ENCODE peak calls at places on chromosome 1, in nine cellular contexts. One of them, this sample, is unnamed.

GRCh38 chr1:161739865-161740566 is 9.6 kb upstream of the DUSP12 start:
- DNase-seq in lower lobe of right lung: peak
- DNase-seq in HT-29: no peak
- DNase-seq in caudate nucleus: peak
- DNase-seq in NCI-H460: no peak
- DNase-seq in NCI-H1417 treated with DMSO at 0.1 percent for 48 hours: no peak
- DNase-seq in activated naive CD4-positive, alpha-beta T cell treated with anti-CD3 and anti-CD28 coated beads, Interleukin-2, amount 10 ng/mL, durations not matched to agents 7 days and 5 days: no peak
- DNase-seq in memory B cell: peak
- DNase-seq in activated CD4-positive, CD25-positive, alpha-beta regulatory T cell treated with anti-CD3 and anti-CD28 coated beads, Interleukin-2, amount 50 U/mL, for 16 hours: no peak
- DNase-seq in this sample: no peak

GRCh38 chr1:42221952-42222606 is 57.5 kb upstream of the GUCA2A start:
- DNase-seq in lower lobe of right lung: no peak
- DNase-seq in NCI-H1417 treated with DMSO at 0.1 percent for 48 hours: no peak
- DNase-seq in NCI-H460: no peak
- DNase-seq in caudate nucleus: no peak
- DNase-seq in activated CD4-positive, CD25-positive, alpha-beta regulatory T cell treated with anti-CD3 and anti-CD28 coated beads, Interleukin-2, amount 50 U/mL, for 16 hours: no peak
- DNase-seq in activated naive CD4-positive, alpha-beta T cell treated with anti-CD3 and anti-CD28 coated beads, Interleukin-2, amount 10 ng/mL, durations not matched to agents 7 days and 5 days: no peak
- DNase-seq in memory B cell: no peak
- DNase-seq in HT-29: no peak
- DNase-seq in this sample: no peak

GRCh38 chr1:24514946-24515345 is 12.3 kb downstream of the RCAN3 start:
- DNase-seq in activated naive CD4-positive, alpha-beta T cell treated with anti-CD3 and anti-CD28 coated beads, Interleukin-2, amount 10 ng/mL, durations not matched to agents 7 days and 5 days: no peak
- DNase-seq in caudate nucleus: no peak
- DNase-seq in memory B cell: no peak
- DNase-seq in NCI-H460: no peak
- DNase-seq in NCI-H1417 treated with DMSO at 0.1 percent for 48 hours: no peak
- DNase-seq in HT-29: no peak
- DNase-seq in lower lobe of right lung: no peak
- DNase-seq in activated CD4-positive, CD25-positive, alpha-beta regulatory T cell treated with anti-CD3 and anti-CD28 coated beads, Interleukin-2, amount 50 U/mL, for 16 hours: no peak
- DNase-seq in this sample: no peak

GRCh38 chr1:2607681-2608041 is 21.1 kb downstream of the PRXL2B start:
- DNase-seq in activated CD4-positive, CD25-positive, alpha-beta regulatory T cell treated with anti-CD3 and anti-CD28 coated beads, Interleukin-2, amount 50 U/mL, for 16 hours: no peak
- DNase-seq in caudate nucleus: no peak
- DNase-seq in activated naive CD4-positive, alpha-beta T cell treated with anti-CD3 and anti-CD28 coated beads, Interleukin-2, amount 10 ng/mL, durations not matched to agents 7 days and 5 days: no peak
- DNase-seq in NCI-H1417 treated with DMSO at 0.1 percent for 48 hours: no peak
- DNase-seq in NCI-H460: no peak
- DNase-seq in HT-29: no peak
- DNase-seq in memory B cell: no peak
- DNase-seq in lower lobe of right lung: peak
- DNase-seq in this sample: no peak

GRCh38 chr1:230758705-230759354 is 11.6 kb downstream of the CAPN9 start:
- DNase-seq in NCI-H460: no peak
- DNase-seq in HT-29: no peak
- DNase-seq in caudate nucleus: no peak
- DNase-seq in NCI-H1417 treated with DMSO at 0.1 percent for 48 hours: no peak
- DNase-seq in activated naive CD4-positive, alpha-beta T cell treated with anti-CD3 and anti-CD28 coated beads, Interleukin-2, amount 10 ng/mL, durations not matched to agents 7 days and 5 days: no peak
- DNase-seq in memory B cell: no peak
- DNase-seq in activated CD4-positive, CD25-positive, alpha-beta regulatory T cell treated with anti-CD3 and anti-CD28 coated beads, Interleukin-2, amount 50 U/mL, for 16 hours: no peak
- DNase-seq in lower lobe of right lung: no peak
- DNase-seq in this sample: no peak

GRCh38 chr1:87642581-87643129 is 314.0 kb downstream of the LMO4 start:
- DNase-seq in lower lobe of right lung: no peak
- DNase-seq in NCI-H1417 treated with DMSO at 0.1 percent for 48 hours: peak
- DNase-seq in HT-29: peak
- DNase-seq in activated naive CD4-positive, alpha-beta T cell treated with anti-CD3 and anti-CD28 coated beads, Interleukin-2, amount 10 ng/mL, durations not matched to agents 7 days and 5 days: no peak
- DNase-seq in memory B cell: no peak
- DNase-seq in caudate nucleus: no peak
- DNase-seq in NCI-H460: no peak
- DNase-seq in activated CD4-positive, CD25-positive, alpha-beta regulatory T cell treated with anti-CD3 and anti-CD28 coated beads, Interleukin-2, amount 50 U/mL, for 16 hours: no peak
- DNase-seq in this sample: no peak

GRCh38 chr1:171718216-171718615 is 23.6 kb downstream of the VAMP4 start:
- DNase-seq in lower lobe of right lung: no peak
- DNase-seq in NCI-H460: no peak
- DNase-seq in caudate nucleus: no peak
- DNase-seq in HT-29: no peak
- DNase-seq in activated naive CD4-positive, alpha-beta T cell treated with anti-CD3 and anti-CD28 coated beads, Interleukin-2, amount 10 ng/mL, durations not matched to agents 7 days and 5 days: no peak
- DNase-seq in memory B cell: no peak
- DNase-seq in activated CD4-positive, CD25-positive, alpha-beta regulatory T cell treated with anti-CD3 and anti-CD28 coated beads, Interleukin-2, amount 50 U/mL, for 16 hours: no peak
- DNase-seq in NCI-H1417 treated with DMSO at 0.1 percent for 48 hours: no peak
- DNase-seq in this sample: no peak

GRCh38 chr1:30323352-30323751 is 400.0 kb downstream of the MATN1 start:
- DNase-seq in activated CD4-positive, CD25-positive, alpha-beta regulatory T cell treated with anti-CD3 and anti-CD28 coated beads, Interleukin-2, amount 50 U/mL, for 16 hours: no peak
- DNase-seq in NCI-H460: no peak
- DNase-seq in memory B cell: no peak
- DNase-seq in NCI-H1417 treated with DMSO at 0.1 percent for 48 hours: no peak
- DNase-seq in caudate nucleus: no peak
- DNase-seq in HT-29: no peak
- DNase-seq in activated naive CD4-positive, alpha-beta T cell treated with anti-CD3 and anti-CD28 coated beads, Interleukin-2, amount 10 ng/mL, durations not matched to agents 7 days and 5 days: no peak
- DNase-seq in lower lobe of right lung: no peak
- DNase-seq in this sample: no peak

GRCh38 chr1:84888753-84889152 is 4.3 kb downstream of the LPAR3 start:
- DNase-seq in HT-29: no peak
- DNase-seq in activated CD4-positive, CD25-positive, alpha-beta regulatory T cell treated with anti-CD3 and anti-CD28 coated beads, Interleukin-2, amount 50 U/mL, for 16 hours: no peak
- DNase-seq in caudate nucleus: no peak
- DNase-seq in NCI-H1417 treated with DMSO at 0.1 percent for 48 hours: no peak
- DNase-seq in memory B cell: no peak
- DNase-seq in NCI-H460: no peak
- DNase-seq in activated naive CD4-positive, alpha-beta T cell treated with anti-CD3 and anti-CD28 coated beads, Interleukin-2, amount 10 ng/mL, durations not matched to agents 7 days and 5 days: peak
- DNase-seq in lower lobe of right lung: no peak
- DNase-seq in this sample: no peak

GRCh38 chr1:61058477-61059245 is 23.7 kb upstream of the NFIA start:
- DNase-seq in activated CD4-positive, CD25-positive, alpha-beta regulatory T cell treated with anti-CD3 and anti-CD28 coated beads, Interleukin-2, amount 50 U/mL, for 16 hours: no peak
- DNase-seq in activated naive CD4-positive, alpha-beta T cell treated with anti-CD3 and anti-CD28 coated beads, Interleukin-2, amount 10 ng/mL, durations not matched to agents 7 days and 5 days: no peak
- DNase-seq in HT-29: no peak
- DNase-seq in NCI-H1417 treated with DMSO at 0.1 percent for 48 hours: no peak
- DNase-seq in lower lobe of right lung: no peak
- DNase-seq in NCI-H460: no peak
- DNase-seq in memory B cell: no peak
- DNase-seq in caudate nucleus: no peak
- DNase-seq in this sample: no peak

GRCh38 chr1:198318092-198318491 is 161.3 kb downstream of the NEK7 start:
- DNase-seq in NCI-H460: no peak
- DNase-seq in NCI-H1417 treated with DMSO at 0.1 percent for 48 hours: no peak
- DNase-seq in activated CD4-positive, CD25-positive, alpha-beta regulatory T cell treated with anti-CD3 and anti-CD28 coated beads, Interleukin-2, amount 50 U/mL, for 16 hours: no peak
- DNase-seq in lower lobe of right lung: no peak
- DNase-seq in HT-29: no peak
- DNase-seq in activated naive CD4-positive, alpha-beta T cell treated with anti-CD3 and anti-CD28 coated beads, Interleukin-2, amount 10 ng/mL, durations not matched to agents 7 days and 5 days: no peak
- DNase-seq in memory B cell: no peak
- DNase-seq in caudate nucleus: no peak
- DNase-seq in this sample: no peak

This sample was measured in thyroid gland.